ENCODE peak calls at places on chromosomes 7 and 10, in seven cellular contexts. X is GM10248, D is omental fat pad, B is heart left ventricle, P is mesothelial cell of epicardium, O is fibroblast of lung, V is astrocyte. S is an unnamed sample.

GRCh38 chr10:14325325-14325955 is 5.3 kb downstream of the FRMD4A start:
- DNase-seq in X (peak; percentile 32), D (peak; percentile 31), B (no peak), P (no peak), O (peak; percentile 28), V (peak; percentile 3), S (peak; percentile 85)

GRCh38 chr10:89233033-89233432 is 18.5 kb downstream of the LIPA start:
- DNase-seq in X (no peak), D (no peak), B (no peak), P (no peak), O (no peak), V (no peak), S (no peak)

GRCh38 chr7:115805458-115805857 is 225.1 kb downstream of the TFEC start:
- DNase-seq in X (no peak), D (no peak), B (no peak), P (no peak), O (peak; percentile 26), V (peak; percentile 4), S (no peak)

GRCh38 chr7:11436773-11437524 is 395.0 kb downstream of the THSD7A start:
- DNase-seq in X (no peak), D (no peak), B (no peak), P (no peak), O (no peak), V (no peak), S (no peak)

GRCh38 chr10:122445469-122445868 is 9.0 kb upstream of the ARMS2 start:
- DNase-seq in X (no peak), D (no peak), B (no peak), P (no peak), O (no peak), V (no peak), S (no peak)

GRCh38 chr10:129758591-129759021 is 205.5 kb downstream of the EBF3 start:
- DNase-seq in X (no peak), D (no peak), B (no peak), P (no peak), O (no peak), V (no peak), S (no peak)

GRCh38 chr10:103053659-103054581 is 135.8 kb downstream of the CNNM2 start:
- DNase-seq in X (peak; percentile 72), D (no peak), B (peak; percentile 73), P (no peak), O (peak; percentile 79), V (peak; percentile 75), S (peak; percentile 75)

GRCh38 chr10:77529050-77529576 is 108.5 kb downstream of the KCNMA1 start:
- DNase-seq in X (no peak), D (no peak), B (no peak), P (no peak), O (no peak), V (no peak), S (no peak)

GRCh38 chr10:3755440-3756359 is 29.3 kb downstream of the KLF6 start:
- DNase-seq in X (no peak), D (no peak), B (no peak), P (no peak), O (peak; percentile 43), V (peak; percentile 77), S (no peak)

GRCh38 chr7:152502813-152503790 is 67.3 kb upstream of the KMT2C start:
- DNase-seq in X (no peak), D (no peak), B (no peak), P (no peak), O (no peak), V (no peak), S (no peak)

GRCh38 chr10:97234403-97234802 is 48.6 kb upstream of the SLIT1 start:
- DNase-seq in X (no peak), D (no peak), B (no peak), P (no peak), O (peak; percentile 67), V (peak; percentile 21), S (no peak)

GRCh38 chr7:138021889-138022288 is 20.0 kb upstream of the CREB3L2 start:
- DNase-seq in X (no peak), D (no peak), B (no peak), P (no peak), O (no peak), V (no peak), S (no peak)

GRCh38 chr7:71652551-71652950 is 520.6 kb downstream of the GALNT17 start:
- DNase-seq in X (no peak), D (no peak), B (no peak), P (no peak), O (no peak), V (no peak), S (no peak)

GRCh38 chr7:42493436-42494198 is 256.6 kb upstream of the GLI3 start:
- DNase-seq in X (no peak), D (peak; percentile 35), B (peak; percentile 84), P (peak; percentile 51), O (peak; percentile 91), V (peak; percentile 93), S (peak; percentile 40)

GRCh38 chr7:142158741-142159496 is 47.4 kb downstream of the MGAM2 start:
- DNase-seq in X (no peak), D (no peak), B (no peak), P (no peak), O (no peak), V (no peak), S (no peak)

GRCh38 chr7:112995091-112995824 is 91.4 kb downstream of the GPR85 start:
- DNase-seq in X (no peak), D (no peak), B (no peak), P (no peak), O (peak; percentile 33), V (peak; percentile 90), S (no peak)

GRCh38 chr7:84490661-84491060 is 296.1 kb upstream of the SEMA3A start:
- DNase-seq in X (no peak), D (no peak), B (no peak), P (no peak), O (no peak), V (peak; percentile 44), S (no peak)

GRCh38 chr7:102042016-102042656 is 224.7 kb downstream of the CUX1 start:
- DNase-seq in X (no peak), D (no peak), B (no peak), P (no peak), O (peak; percentile 18), V (peak; percentile 85), S (no peak)

GRCh38 chr7:55158541-55158940 is 139.7 kb downstream of the EGFR start:
- DNase-seq in X (no peak), D (no peak), B (no peak), P (no peak), O (no peak), V (peak; percentile 81), S (no peak)

DNA sequence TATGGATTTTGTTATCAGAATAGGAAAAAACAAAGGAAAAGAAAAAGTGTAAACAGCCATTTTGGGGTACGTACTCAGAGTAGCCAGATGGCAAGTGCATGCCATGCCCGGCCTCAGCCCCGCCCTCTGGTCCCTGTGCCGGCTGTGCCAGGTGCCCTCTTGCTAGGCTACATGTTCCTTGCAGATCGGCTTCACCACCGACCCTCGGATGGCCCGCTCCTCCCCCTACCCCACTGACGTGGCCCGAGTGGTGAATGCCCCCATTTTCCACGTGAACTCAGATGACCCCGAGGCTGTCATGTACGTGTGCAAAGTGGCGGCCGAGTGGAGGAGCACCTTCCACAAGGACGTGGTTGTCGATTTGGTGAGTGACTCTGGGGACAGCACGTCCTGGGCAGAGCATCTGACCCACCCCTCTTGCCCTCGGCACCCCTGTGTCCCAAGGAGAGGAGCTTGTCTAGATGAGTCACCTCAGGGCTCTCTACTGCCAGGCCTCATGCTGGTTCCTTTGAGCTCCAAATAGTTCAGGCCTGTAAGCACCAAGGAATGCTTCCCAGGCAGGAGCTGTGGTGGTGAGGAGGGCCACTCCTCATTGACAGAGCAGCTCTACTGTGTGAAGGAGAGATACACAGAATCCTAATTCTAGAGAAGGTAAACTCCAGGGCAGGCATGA is 54.9 kb upstream of the ZMIZ2 start:
- DNase-seq in X (no peak), D (no peak), B (peak; percentile 76), P (no peak), O (peak; percentile 62), V (peak; percentile 78), S (no peak)
- TF ChIP-seq CTCF in X (no peak), D (no peak), B (no peak), P (no peak), O (no peak), V (no peak), S (no peak)

GRCh38 chr10:79316671-79317431 is 30.4 kb upstream of the PPIF start:
- DNase-seq in X (peak; percentile 62), D (no peak), B (peak; percentile 60), P (no peak), O (no peak), V (peak; percentile 7), S (peak; percentile 63)
- TF ChIP-seq CTCF in X (peak; percentile 2), D (no peak), B (no peak), P (no peak), O (no peak), V (no peak), S (no peak)

GRCh38 chr10:16751244-16751643 is 66.0 kb downstream of the RSU1 start:
- DNase-seq in X (no peak), D (no peak), B (no peak), P (no peak), O (no peak), V (no peak), S (no peak)

GRCh38 chr10:16745061-16745460 is 72.2 kb downstream of the RSU1 start:
- DNase-seq in X (no peak), D (no peak), B (no peak), P (no peak), O (no peak), V (no peak), S (no peak)

GRCh38 chr10:16748749-16749148 is 68.5 kb downstream of the RSU1 start:
- DNase-seq in X (no peak), D (no peak), B (no peak), P (no peak), O (no peak), V (no peak), S (no peak)

GRCh38 chr10:16750461-16750860 is 66.8 kb downstream of the RSU1 start:
- DNase-seq in X (no peak), D (no peak), B (no peak), P (no peak), O (no peak), V (peak; percentile 2), S (no peak)

DNA sequence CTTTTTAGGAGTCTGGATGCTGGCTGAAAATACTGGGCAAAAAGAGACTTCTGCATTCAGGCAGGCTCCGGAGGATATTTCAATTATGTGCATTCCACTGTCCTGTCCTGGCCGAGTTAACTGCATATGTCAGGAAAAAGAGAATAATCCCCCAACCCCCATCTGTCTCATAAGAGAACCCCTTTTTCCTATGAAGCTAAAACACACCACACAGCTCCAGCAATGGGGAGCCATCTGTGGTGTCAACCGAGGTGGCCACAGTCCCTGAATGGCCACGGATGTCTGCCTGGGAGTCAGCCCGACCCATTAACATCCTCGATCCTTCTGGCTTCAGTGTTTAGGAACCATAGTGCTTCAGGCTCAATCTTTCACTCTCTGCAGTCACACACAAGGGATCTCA is 70.4 kb downstream of the RSU1 start:
- DNase-seq in X (no peak), D (no peak), B (no peak), P (no peak), O (no peak), V (no peak), S (no peak)
- TF ChIP-seq CTCF in X (no peak), D (no peak), B (no peak), P (no peak), O (no peak), V (no peak), S (no peak)

DNA sequence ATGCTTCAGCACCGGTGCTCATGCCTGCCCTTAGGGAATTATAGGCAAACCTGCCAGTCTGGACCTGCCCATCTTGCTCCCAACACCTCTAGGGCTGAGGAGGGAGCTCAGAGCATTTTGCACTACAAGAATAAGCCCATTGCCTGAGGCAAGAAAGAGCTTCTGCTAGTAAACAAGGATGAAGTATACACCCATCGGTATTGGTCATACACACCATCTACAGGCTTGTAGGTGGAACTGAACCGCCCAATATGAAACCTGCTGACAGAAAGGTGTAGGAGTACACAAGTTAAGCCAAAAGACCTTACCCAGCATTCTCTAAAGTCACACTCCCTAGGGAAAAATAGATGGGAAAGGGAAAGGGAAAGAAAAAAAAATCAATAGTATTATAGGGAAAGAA is 957.0 kb upstream of the LRRTM3 start:
- DNase-seq in X (no peak), D (no peak), B (no peak), P (no peak), O (no peak), V (no peak), S (no peak)
- TF ChIP-seq CTCF in X (no peak), D (no peak), B (no peak), P (no peak), O (no peak), V (no peak), S (no peak)

S was measured in activated CD8-positive, alpha-beta T cell treated with anti-CD3 and anti-CD28 coated beads for 36 hours.